ENCODE peak calls at places on chromosomes 13 and 19, in seven cellular contexts. One of them, this sample, is unnamed.

GRCh38 chr19:47573076-47574026 is at the start of gene ZNF541:
- DNase-seq in NCI-H1105: no peak
- DNase-seq in psoas muscle: peak
- DNase-seq in NCI-H1930: peak
- DNase-seq in cerebellum: peak
- DNase-seq in NCI-H2081: no peak
- DNase-seq in brain microvascular endothelial cell: no peak
- DNase-seq in this sample: peak

GRCh38 chr13:111225810-111226546 is 94.5 kb upstream of the TEX29 start:
- DNase-seq in NCI-H1105: no peak
- DNase-seq in psoas muscle: no peak
- DNase-seq in NCI-H1930: no peak
- DNase-seq in cerebellum: no peak
- DNase-seq in NCI-H2081: no peak
- DNase-seq in brain microvascular endothelial cell: no peak
- DNase-seq in this sample: no peak

GRCh38 chr19:4284176-4284958 is 5.3 kb downstream of the SHD start:
- DNase-seq in NCI-H1105: no peak
- DNase-seq in psoas muscle: no peak
- DNase-seq in NCI-H1930: no peak
- DNase-seq in cerebellum: no peak
- DNase-seq in NCI-H2081: peak
- DNase-seq in brain microvascular endothelial cell: peak
- DNase-seq in this sample: peak

GRCh38 chr13:82947121-82948077 is 934.9 kb downstream of the SLITRK1 start:
- DNase-seq in NCI-H1105: no peak
- DNase-seq in psoas muscle: no peak
- DNase-seq in NCI-H1930: no peak
- DNase-seq in cerebellum: no peak
- DNase-seq in NCI-H2081: no peak
- DNase-seq in brain microvascular endothelial cell: no peak
- DNase-seq in this sample: no peak

GRCh38 chr19:5298502-5298901 is 42.1 kb downstream of the PTPRS start:
- DNase-seq in NCI-H1105: no peak
- DNase-seq in psoas muscle: peak
- DNase-seq in NCI-H1930: no peak
- DNase-seq in cerebellum: no peak
- DNase-seq in NCI-H2081: no peak
- DNase-seq in brain microvascular endothelial cell: no peak
- DNase-seq in this sample: no peak

GRCh38 chr13:30806784-30807183 is 71.4 kb downstream of the ALOX5AP start:
- DNase-seq in NCI-H1105: no peak
- DNase-seq in psoas muscle: no peak
- DNase-seq in NCI-H1930: no peak
- DNase-seq in cerebellum: no peak
- DNase-seq in NCI-H2081: no peak
- DNase-seq in brain microvascular endothelial cell: peak
- DNase-seq in this sample: no peak

GRCh38 chr13:27007166-27007565 is 164.4 kb downstream of the USP12 start:
- DNase-seq in NCI-H1105: peak
- DNase-seq in psoas muscle: no peak
- DNase-seq in NCI-H1930: no peak
- DNase-seq in cerebellum: peak
- DNase-seq in NCI-H2081: peak
- DNase-seq in brain microvascular endothelial cell: no peak
- DNase-seq in this sample: peak

GRCh38 chr19:41876847-41877489 is at the start of gene CD79A:
- DNase-seq in NCI-H1105: no peak
- DNase-seq in psoas muscle: peak
- DNase-seq in NCI-H1930: no peak
- DNase-seq in cerebellum: no peak
- DNase-seq in NCI-H2081: no peak
- DNase-seq in brain microvascular endothelial cell: no peak
- DNase-seq in this sample: no peak

GRCh38 chr13:110713981-110714797 is 689 bp downstream of the ING1 start:
- DNase-seq in NCI-H1105: peak
- DNase-seq in psoas muscle: peak
- DNase-seq in NCI-H1930: no peak
- DNase-seq in cerebellum: peak
- DNase-seq in NCI-H2081: peak
- DNase-seq in brain microvascular endothelial cell: peak
- DNase-seq in this sample: peak

GRCh38 chr13:106490177-106490576 is 45.3 kb downstream of the EFNB2 start:
- DNase-seq in NCI-H1105: no peak
- DNase-seq in psoas muscle: no peak
- DNase-seq in NCI-H1930: no peak
- DNase-seq in cerebellum: no peak
- DNase-seq in NCI-H2081: no peak
- DNase-seq in brain microvascular endothelial cell: no peak
- DNase-seq in this sample: no peak

GRCh38 chr19:8512991-8513686 is 828 bp downstream of the ZNF414 start:
- DNase-seq in NCI-H1105: no peak
- DNase-seq in psoas muscle: no peak
- DNase-seq in NCI-H1930: no peak
- DNase-seq in cerebellum: no peak
- DNase-seq in NCI-H2081: no peak
- DNase-seq in brain microvascular endothelial cell: no peak
- DNase-seq in this sample: peak

GRCh38 chr13:35485451-35485850 is 9.0 kb upstream of the MAB21L1 start:
- DNase-seq in NCI-H1105: no peak
- DNase-seq in psoas muscle: no peak
- DNase-seq in NCI-H1930: no peak
- DNase-seq in cerebellum: no peak
- DNase-seq in NCI-H2081: peak
- DNase-seq in brain microvascular endothelial cell: no peak
- DNase-seq in this sample: peak

GRCh38 chr19:53037101-53038097 is 7.1 kb upstream of the ERVV-2 start:
- DNase-seq in NCI-H1105: no peak
- DNase-seq in psoas muscle: no peak
- DNase-seq in NCI-H1930: peak
- DNase-seq in cerebellum: peak
- DNase-seq in NCI-H2081: no peak
- DNase-seq in brain microvascular endothelial cell: peak
- DNase-seq in this sample: no peak

GRCh38 chr13:53285896-53286430 is 257.4 kb downstream of the OLFM4 start:
- DNase-seq in NCI-H1105: no peak
- DNase-seq in psoas muscle: no peak
- DNase-seq in NCI-H1930: no peak
- DNase-seq in cerebellum: no peak
- DNase-seq in NCI-H2081: no peak
- DNase-seq in brain microvascular endothelial cell: no peak
- DNase-seq in this sample: no peak

GRCh38 chr13:38309397-38309796 is 40.3 kb upstream of the UFM1 start:
- DNase-seq in NCI-H1105: no peak
- DNase-seq in psoas muscle: no peak
- DNase-seq in NCI-H1930: no peak
- DNase-seq in cerebellum: no peak
- DNase-seq in NCI-H2081: no peak
- DNase-seq in brain microvascular endothelial cell: no peak
- DNase-seq in this sample: no peak

GRCh38 chr19:16496613-16496983 is 404 bp downstream of the C19orf44 start:
- DNase-seq in NCI-H1105: no peak
- DNase-seq in psoas muscle: peak
- DNase-seq in NCI-H1930: no peak
- DNase-seq in cerebellum: no peak
- DNase-seq in NCI-H2081: no peak
- DNase-seq in brain microvascular endothelial cell: peak
- DNase-seq in this sample: no peak

GRCh38 chr13:99067160-99067985 is 89.5 kb upstream of the DOCK9 start:
- DNase-seq in NCI-H1105: no peak
- DNase-seq in psoas muscle: no peak
- DNase-seq in NCI-H1930: no peak
- DNase-seq in cerebellum: no peak
- DNase-seq in NCI-H2081: no peak
- DNase-seq in brain microvascular endothelial cell: peak
- DNase-seq in this sample: no peak

GRCh38 chr13:99237981-99238662 is 20.1 kb downstream of the GPR18 start:
- DNase-seq in NCI-H1105: no peak
- DNase-seq in psoas muscle: no peak
- DNase-seq in NCI-H1930: no peak
- DNase-seq in cerebellum: no peak
- DNase-seq in NCI-H2081: no peak
- DNase-seq in brain microvascular endothelial cell: no peak
- DNase-seq in this sample: no peak

GRCh38 chr19:4229179-4229931 is at the start of gene EBI3:
- DNase-seq in NCI-H1105: no peak
- DNase-seq in psoas muscle: no peak
- DNase-seq in NCI-H1930: no peak
- DNase-seq in cerebellum: no peak
- DNase-seq in NCI-H2081: no peak
- DNase-seq in brain microvascular endothelial cell: peak
- DNase-seq in this sample: peak

GRCh38 chr13:113550453-113550852 is 34.1 kb upstream of the TFDP1 start:
- DNase-seq in NCI-H1105: no peak
- DNase-seq in psoas muscle: no peak
- DNase-seq in NCI-H1930: no peak
- DNase-seq in cerebellum: no peak
- DNase-seq in NCI-H2081: no peak
- DNase-seq in brain microvascular endothelial cell: no peak
- DNase-seq in this sample: no peak

GRCh38 chr13:92805766-92806165 is 420.8 kb upstream of the GPC6 start:
- DNase-seq in NCI-H1105: no peak
- DNase-seq in psoas muscle: no peak
- DNase-seq in NCI-H1930: no peak
- DNase-seq in cerebellum: no peak
- DNase-seq in NCI-H2081: no peak
- DNase-seq in brain microvascular endothelial cell: no peak
- DNase-seq in this sample: no peak

GRCh38 chr19:36963262-36963661 is 47.1 kb downstream of the ZNF568 start:
- DNase-seq in NCI-H1105: peak
- DNase-seq in psoas muscle: no peak
- DNase-seq in NCI-H1930: peak
- DNase-seq in cerebellum: no peak
- DNase-seq in NCI-H2081: peak
- DNase-seq in brain microvascular endothelial cell: no peak
- DNase-seq in this sample: peak

GRCh38 chr13:73520566-73521290 is 461.9 kb downstream of the KLF5 start:
- DNase-seq in NCI-H1105: no peak
- DNase-seq in psoas muscle: no peak
- DNase-seq in NCI-H1930: no peak
- DNase-seq in cerebellum: no peak
- DNase-seq in NCI-H2081: no peak
- DNase-seq in brain microvascular endothelial cell: no peak
- DNase-seq in this sample: no peak

GRCh38 chr19:34692541-34692940 is 15.1 kb downstream of the ZNF302 start:
- DNase-seq in NCI-H1105: no peak
- DNase-seq in psoas muscle: no peak
- DNase-seq in NCI-H1930: no peak
- DNase-seq in cerebellum: no peak
- DNase-seq in NCI-H2081: no peak
- DNase-seq in brain microvascular endothelial cell: no peak
- DNase-seq in this sample: no peak

GRCh38 chr13:50651916-50652315 is 191.6 kb downstream of the DLEU7 start:
- DNase-seq in NCI-H1105: no peak
- DNase-seq in psoas muscle: no peak
- DNase-seq in NCI-H1930: no peak
- DNase-seq in cerebellum: no peak
- DNase-seq in NCI-H2081: no peak
- DNase-seq in brain microvascular endothelial cell: no peak
- DNase-seq in this sample: no peak

GRCh38 chr19:10808937-10809655 is 26.9 kb downstream of the TMED1 start:
- DNase-seq in NCI-H1105: no peak
- DNase-seq in psoas muscle: no peak
- DNase-seq in NCI-H1930: no peak
- DNase-seq in cerebellum: no peak
- DNase-seq in NCI-H2081: no peak
- DNase-seq in brain microvascular endothelial cell: peak
- DNase-seq in this sample: no peak

GRCh38 chr19:3698386-3698950 is 1.8 kb downstream of the PIP5K1C start:
- DNase-seq in NCI-H1105: no peak
- DNase-seq in psoas muscle: no peak
- DNase-seq in NCI-H1930: no peak
- DNase-seq in cerebellum: no peak
- DNase-seq in NCI-H2081: no peak
- DNase-seq in brain microvascular endothelial cell: no peak
- DNase-seq in this sample: no peak

GRCh38 chr13:46475586-46475991 is 77.4 kb upstream of the LRCH1 start:
- DNase-seq in NCI-H1105: no peak
- DNase-seq in psoas muscle: no peak
- DNase-seq in NCI-H1930: no peak
- DNase-seq in cerebellum: no peak
- DNase-seq in NCI-H2081: no peak
- DNase-seq in brain microvascular endothelial cell: peak
- DNase-seq in this sample: no peak

GRCh38 chr13:60095300-60095699 is 68.4 kb downstream of the DIAPH3 start:
- DNase-seq in NCI-H1105: no peak
- DNase-seq in psoas muscle: no peak
- DNase-seq in NCI-H1930: no peak
- DNase-seq in cerebellum: no peak
- DNase-seq in NCI-H2081: no peak
- DNase-seq in brain microvascular endothelial cell: no peak
- DNase-seq in this sample: no peak

GRCh38 chr19:12777217-12778019 is 2.1 kb upstream of the HOOK2 start:
- DNase-seq in NCI-H1105: peak
- DNase-seq in psoas muscle: peak
- DNase-seq in NCI-H1930: peak
- DNase-seq in cerebellum: peak
- DNase-seq in NCI-H2081: peak
- DNase-seq in brain microvascular endothelial cell: peak
- DNase-seq in this sample: peak

This sample was measured in NCI-H1417.